ENCODE peak calls at places on chromosomes 3 and 15, in five cellular contexts. One of them, this sample, is unnamed.

GRCh38 chr3:123064914-123065313 is 1.9 kb upstream of the PDIA5 start:
- DNase-seq in A549: no peak
- DNase-seq in AG10803: no peak
- DNase-seq in AG09309: no peak
- DNase-seq in mammary epithelial cell: no peak
- DNase-seq in this sample: no peak

GRCh38 chr3:139629033-139629432 is 48.7 kb downstream of the NMNAT3 start:
- DNase-seq in A549: peak; percentile 28
- DNase-seq in AG10803: peak; percentile 2
- DNase-seq in AG09309: no peak
- DNase-seq in mammary epithelial cell: peak; percentile 68
- DNase-seq in this sample: no peak

GRCh38 chr3:64900916-64901903 is 213.4 kb upstream of the ADAMTS9 start:
- DNase-seq in A549: no peak
- DNase-seq in AG10803: peak; percentile 36
- DNase-seq in AG09309: no peak
- DNase-seq in mammary epithelial cell: no peak
- DNase-seq in this sample: no peak

GRCh38 chr3:41717591-41718093 is 244.3 kb downstream of the ULK4 start:
- DNase-seq in A549: no peak
- DNase-seq in AG10803: no peak
- DNase-seq in AG09309: no peak
- DNase-seq in mammary epithelial cell: no peak
- DNase-seq in this sample: no peak

GRCh38 chr3:114221165-114221880 is 16.1 kb downstream of the ZNF80 start:
- DNase-seq in A549: no peak
- DNase-seq in AG10803: peak; percentile 7
- DNase-seq in AG09309: no peak
- DNase-seq in mammary epithelial cell: no peak
- DNase-seq in this sample: no peak

GRCh38 chr15:64443747-64444621 is 16.4 kb upstream of the ZNF609 start:
- DNase-seq in A549: peak; percentile 78
- DNase-seq in AG10803: peak; percentile 75
- DNase-seq in AG09309: peak; percentile 43
- DNase-seq in mammary epithelial cell: peak; percentile 87
- DNase-seq in this sample: peak; percentile 59

GRCh38 chr15:88833196-88833595 is 30.0 kb downstream of the ACAN start:
- DNase-seq in A549: no peak
- DNase-seq in AG10803: no peak
- DNase-seq in AG09309: no peak
- DNase-seq in mammary epithelial cell: no peak
- DNase-seq in this sample: no peak

GRCh38 chr3:157769378-157769777 is 266.2 kb upstream of the VEPH1 start:
- DNase-seq in A549: no peak
- DNase-seq in AG10803: no peak
- DNase-seq in AG09309: no peak
- DNase-seq in mammary epithelial cell: no peak
- DNase-seq in this sample: no peak

GRCh38 chr15:38073278-38073930 is 139.0 kb downstream of the TMCO5A start:
- DNase-seq in A549: peak; percentile 30
- DNase-seq in AG10803: no peak
- DNase-seq in AG09309: no peak
- DNase-seq in mammary epithelial cell: no peak
- DNase-seq in this sample: no peak

GRCh38 chr3:184031187-184031792 is at the start of gene HTR3D:
- DNase-seq in A549: no peak
- DNase-seq in AG10803: no peak
- DNase-seq in AG09309: no peak
- DNase-seq in mammary epithelial cell: no peak
- DNase-seq in this sample: no peak

GRCh38 chr3:188179006-188179966 is 25.3 kb downstream of the LPP start:
- DNase-seq in A549: no peak
- DNase-seq in AG10803: peak; percentile 90
- DNase-seq in AG09309: peak; percentile 63
- DNase-seq in mammary epithelial cell: no peak
- DNase-seq in this sample: peak; percentile 63

GRCh38 chr3:31014317-31015040 is 120.0 kb upstream of the GADL1 start:
- DNase-seq in A549: no peak
- DNase-seq in AG10803: peak; percentile 57
- DNase-seq in AG09309: no peak
- DNase-seq in mammary epithelial cell: peak; percentile 80
- DNase-seq in this sample: no peak

GRCh38 chr3:15113468-15113867 is 14.5 kb upstream of the RBSN start:
- DNase-seq in A549: no peak
- DNase-seq in AG10803: no peak
- DNase-seq in AG09309: no peak
- DNase-seq in mammary epithelial cell: no peak
- DNase-seq in this sample: no peak

GRCh38 chr3:68007621-68008226 is 353.3 kb upstream of the SUCLG2 start:
- DNase-seq in A549: no peak
- DNase-seq in AG10803: no peak
- DNase-seq in AG09309: no peak
- DNase-seq in mammary epithelial cell: no peak
- DNase-seq in this sample: no peak

GRCh38 chr3:53796161-53796560 is 50.1 kb downstream of the CHDH start:
- DNase-seq in A549: no peak
- DNase-seq in AG10803: no peak
- DNase-seq in AG09309: no peak
- DNase-seq in mammary epithelial cell: no peak
- DNase-seq in this sample: no peak

GRCh38 chr3:118960876-118961275 is 73.8 kb downstream of the IGSF11 start:
- DNase-seq in A549: no peak
- DNase-seq in AG10803: peak; percentile 5
- DNase-seq in AG09309: no peak
- DNase-seq in mammary epithelial cell: no peak
- DNase-seq in this sample: no peak

GRCh38 chr3:135965129-135965505 is 411 bp upstream of the PPP2R3A start:
- DNase-seq in A549: no peak
- DNase-seq in AG10803: no peak
- DNase-seq in AG09309: no peak
- DNase-seq in mammary epithelial cell: no peak
- DNase-seq in this sample: no peak

GRCh38 chr3:188090626-188091309 is 63.2 kb upstream of the LPP start:
- DNase-seq in A549: no peak
- DNase-seq in AG10803: no peak
- DNase-seq in AG09309: no peak
- DNase-seq in mammary epithelial cell: no peak
- DNase-seq in this sample: no peak

GRCh38 chr3:138078901-138079344 is 36.5 kb downstream of the DZIP1L start:
- DNase-seq in A549: peak; percentile 82
- DNase-seq in AG10803: peak; percentile 96
- DNase-seq in AG09309: peak; percentile 91
- DNase-seq in mammary epithelial cell: peak; percentile 99
- DNase-seq in this sample: peak; percentile 96

GRCh38 chr15:60138397-60138968 is 134.4 kb downstream of the FOXB1 start:
- DNase-seq in A549: no peak
- DNase-seq in AG10803: no peak
- DNase-seq in AG09309: no peak
- DNase-seq in mammary epithelial cell: no peak
- DNase-seq in this sample: no peak

GRCh38 chr3:141286856-141287255 is 55.2 kb downstream of the PXYLP1 start:
- DNase-seq in A549: no peak
- DNase-seq in AG10803: no peak
- DNase-seq in AG09309: no peak
- DNase-seq in mammary epithelial cell: no peak
- DNase-seq in this sample: no peak

GRCh38 chr3:174120997-174121396 is 723.5 kb downstream of the NLGN1 start:
- DNase-seq in A549: no peak
- DNase-seq in AG10803: no peak
- DNase-seq in AG09309: no peak
- DNase-seq in mammary epithelial cell: no peak
- DNase-seq in this sample: no peak

GRCh38 chr3:174675426-174675825 is 183.7 kb upstream of the NAALADL2 start:
- DNase-seq in A549: no peak
- DNase-seq in AG10803: no peak
- DNase-seq in AG09309: no peak
- DNase-seq in mammary epithelial cell: no peak
- DNase-seq in this sample: no peak

GRCh38 chr15:100809151-100809550 is 70.5 kb upstream of the ALDH1A3 start:
- DNase-seq in A549: no peak
- DNase-seq in AG10803: peak; percentile 14
- DNase-seq in AG09309: no peak
- DNase-seq in mammary epithelial cell: peak; percentile 20
- DNase-seq in this sample: no peak

GRCh38 chr15:66388576-66388975 is 1.9 kb downstream of the MAP2K1 start:
- DNase-seq in A549: no peak
- DNase-seq in AG10803: no peak
- DNase-seq in AG09309: no peak
- DNase-seq in mammary epithelial cell: no peak
- DNase-seq in this sample: no peak
- H3K4me3 ChIP-seq in A549: no peak overlapping the region
- H3K4me3 ChIP-seq in AG10803: no peak overlapping the region
- H3K4me3 ChIP-seq in AG09309: no peak overlapping the region
- H3K4me3 ChIP-seq in mammary epithelial cell: no peak overlapping the region
- H3K4me3 ChIP-seq in this sample: peak overlapping the region; percentile 81

DNA sequence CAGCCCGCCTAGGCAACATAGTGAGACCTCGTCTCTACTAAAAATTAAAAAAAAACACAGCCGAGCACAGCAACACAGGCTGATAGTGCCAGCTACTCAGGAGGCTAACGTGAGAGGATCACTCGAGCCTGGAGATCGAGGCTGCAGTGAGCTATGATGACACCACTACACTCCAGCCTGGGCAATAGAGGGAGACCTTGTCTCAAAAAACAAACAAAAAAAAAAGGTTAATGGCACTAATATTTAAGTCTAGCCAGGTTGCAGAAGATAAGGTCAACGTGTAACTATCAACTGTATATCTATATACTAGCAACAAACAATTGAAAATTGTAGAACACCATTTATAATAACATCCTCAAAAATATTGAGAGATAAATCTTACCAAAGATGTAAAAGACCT is 75.1 kb downstream of the MYO9A start:
- DNase-seq in A549: no peak
- DNase-seq in AG10803: no peak
- DNase-seq in AG09309: no peak
- DNase-seq in mammary epithelial cell: no peak
- DNase-seq in this sample: no peak
- TF ChIP-seq CTCF in A549: no peak
- TF ChIP-seq CTCF in AG10803: no peak
- TF ChIP-seq CTCF in AG09309: no peak
- TF ChIP-seq CTCF in mammary epithelial cell: no peak
- TF ChIP-seq CTCF in this sample: no peak

DNA sequence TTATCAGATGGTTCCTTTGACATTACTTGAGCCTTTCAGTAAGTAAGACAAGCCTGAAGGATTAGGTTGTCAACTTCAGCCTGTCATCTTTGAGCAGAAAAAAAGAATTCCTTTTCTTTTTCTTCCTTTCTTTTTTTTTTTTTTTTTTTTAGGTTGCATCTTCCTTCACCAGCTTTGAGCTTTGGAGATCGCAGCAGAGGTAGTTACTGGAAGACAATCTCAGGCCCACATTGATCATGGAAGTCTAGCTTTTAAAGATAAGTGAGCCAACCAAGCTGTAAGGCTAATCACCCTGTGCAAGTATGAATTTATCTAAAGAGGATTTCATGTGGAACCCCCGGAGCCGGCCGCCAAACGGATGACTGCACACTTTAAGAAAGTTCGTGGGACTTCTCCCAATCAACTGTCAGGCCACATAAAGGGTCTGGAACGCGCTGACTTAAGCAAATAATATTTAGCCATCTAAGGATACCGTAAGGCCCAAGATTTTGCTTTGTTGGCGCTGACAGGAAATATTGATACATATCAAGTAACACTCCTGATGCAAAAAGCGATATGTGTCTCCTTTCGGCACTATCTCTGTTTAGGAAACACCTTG is 1040.0 kb upstream of the NR2F2 start:
- DNase-seq in A549: no peak
- DNase-seq in AG10803: no peak
- DNase-seq in AG09309: no peak
- DNase-seq in mammary epithelial cell: no peak
- DNase-seq in this sample: no peak
- H3K4me3 ChIP-seq in A549: no peak overlapping the region
- H3K4me3 ChIP-seq in AG10803: no peak overlapping the region
- H3K4me3 ChIP-seq in AG09309: no peak overlapping the region
- H3K4me3 ChIP-seq in mammary epithelial cell: no peak overlapping the region
- H3K4me3 ChIP-seq in this sample: no peak overlapping the region

GRCh38 chr15:92881838-92882696 is 18.1 kb upstream of the CHD2 start:
- DNase-seq in A549: peak; percentile 100
- DNase-seq in AG10803: peak; percentile 100
- DNase-seq in AG09309: peak; percentile 100
- DNase-seq in mammary epithelial cell: peak; percentile 100
- DNase-seq in this sample: peak; percentile 99
- TF ChIP-seq CTCF in A549: no peak
- TF ChIP-seq CTCF in AG10803: no peak
- TF ChIP-seq CTCF in AG09309: no peak
- TF ChIP-seq CTCF in mammary epithelial cell: no peak
- TF ChIP-seq CTCF in this sample: no peak

DNA sequence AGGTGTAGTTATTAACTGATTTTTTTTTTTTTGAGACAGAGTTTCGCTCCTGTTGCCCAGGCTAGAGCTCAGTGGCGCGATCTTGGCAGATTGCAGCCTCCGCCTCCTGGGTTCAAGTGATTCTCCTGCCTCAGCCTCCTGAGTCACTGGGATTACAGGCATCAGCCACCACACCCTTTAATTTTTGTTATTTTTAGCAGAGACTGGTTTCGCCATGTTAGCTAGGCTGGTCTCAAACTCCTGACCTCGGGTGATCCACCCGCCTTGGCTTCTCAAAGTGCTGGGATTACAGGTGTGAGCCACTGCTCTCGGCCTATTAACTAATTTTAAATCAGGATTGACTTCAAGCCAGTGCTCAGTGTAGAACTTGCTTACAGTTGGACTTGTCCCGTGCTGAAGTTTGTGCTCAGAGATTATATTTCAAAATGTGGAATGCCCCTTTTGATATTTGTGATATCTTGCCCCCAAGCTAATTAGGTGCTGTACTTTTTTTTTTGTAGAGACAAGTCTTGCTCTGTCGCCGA is 6.0 kb downstream of the SKIL start:
- DNase-seq in A549: no peak
- DNase-seq in AG10803: no peak
- DNase-seq in AG09309: no peak
- DNase-seq in mammary epithelial cell: no peak
- DNase-seq in this sample: no peak
- H3K4me3 ChIP-seq in A549: peak overlapping the region; percentile 75
- H3K4me3 ChIP-seq in AG10803: no peak overlapping the region
- H3K4me3 ChIP-seq in AG09309: no peak overlapping the region
- H3K4me3 ChIP-seq in mammary epithelial cell: no peak overlapping the region
- H3K4me3 ChIP-seq in this sample: no peak overlapping the region

GRCh38 chr3:12472000-12472399 is 12.3 kb upstream of the TSEN2 start:
- DNase-seq in A549: no peak
- DNase-seq in AG10803: no peak
- DNase-seq in AG09309: no peak
- DNase-seq in mammary epithelial cell: no peak
- DNase-seq in this sample: no peak

GRCh38 chr3:12470680-12471079 is 13.6 kb upstream of the TSEN2 start:
- DNase-seq in A549: no peak
- DNase-seq in AG10803: no peak
- DNase-seq in AG09309: no peak
- DNase-seq in mammary epithelial cell: no peak
- DNase-seq in this sample: no peak

GRCh38 chr3:12472796-12473195 is 11.5 kb upstream of the TSEN2 start:
- DNase-seq in A549: no peak
- DNase-seq in AG10803: no peak
- DNase-seq in AG09309: no peak
- DNase-seq in mammary epithelial cell: no peak
- DNase-seq in this sample: no peak

GRCh38 chr3:12470111-12470510 is 14.2 kb upstream of the TSEN2 start:
- DNase-seq in A549: peak; percentile 33
- DNase-seq in AG10803: peak; percentile 30
- DNase-seq in AG09309: no peak
- DNase-seq in mammary epithelial cell: peak; percentile 54
- DNase-seq in this sample: no peak

GRCh38 chr3:12471228-12471627 is 13.1 kb upstream of the TSEN2 start:
- DNase-seq in A549: peak; percentile 82
- DNase-seq in AG10803: no peak
- DNase-seq in AG09309: no peak
- DNase-seq in mammary epithelial cell: peak; percentile 71
- DNase-seq in this sample: no peak
- TF ChIP-seq CTCF in A549: peak; percentile 32
- TF ChIP-seq CTCF in AG10803: no peak
- TF ChIP-seq CTCF in AG09309: no peak
- TF ChIP-seq CTCF in mammary epithelial cell: no peak
- TF ChIP-seq CTCF in this sample: no peak

This sample was measured in AG04449.